ENCODE peak calls at places on chromosomes 1 and 21, in six cellular contexts. One of them, this sample, is unnamed.

GRCh38 chr1:105138445-105138821 is 1388.7 kb downstream of the AMY1C start:
- DNase-seq in pancreas: no peak
- DNase-seq in ovary: no peak
- DNase-seq in A549: no peak
- DNase-seq in tibial artery: no peak
- DNase-seq in HCT116: no peak
- DNase-seq in this sample: no peak

GRCh38 chr21:14683021-14683420 is 136.9 kb upstream of the SAMSN1 start:
- DNase-seq in pancreas: no peak
- DNase-seq in ovary: no peak
- DNase-seq in A549: no peak
- DNase-seq in tibial artery: no peak
- DNase-seq in HCT116: no peak
- DNase-seq in this sample: no peak

GRCh38 chr1:243495442-243496172 is 239.8 kb downstream of the SDCCAG8 start:
- DNase-seq in pancreas: no peak
- DNase-seq in ovary: no peak
- DNase-seq in A549: no peak
- DNase-seq in tibial artery: no peak
- DNase-seq in HCT116: no peak
- DNase-seq in this sample: no peak

GRCh38 chr1:56095924-56096655 is 483.3 kb downstream of the PLPP3 start:
- DNase-seq in pancreas: no peak
- DNase-seq in ovary: no peak
- DNase-seq in A549: no peak
- DNase-seq in tibial artery: peak; percentile 42
- DNase-seq in HCT116: no peak
- DNase-seq in this sample: no peak

GRCh38 chr1:100565533-100565932 is 27.6 kb downstream of the GPR88 start:
- DNase-seq in pancreas: no peak
- DNase-seq in ovary: no peak
- DNase-seq in A549: no peak
- DNase-seq in tibial artery: no peak
- DNase-seq in HCT116: no peak
- DNase-seq in this sample: peak; percentile 8

GRCh38 chr1:115771847-115772457 is 3.4 kb upstream of the CASQ2 start:
- DNase-seq in pancreas: no peak
- DNase-seq in ovary: peak; percentile 65
- DNase-seq in A549: peak; percentile 38
- DNase-seq in tibial artery: peak; percentile 57
- DNase-seq in HCT116: peak; percentile 82
- DNase-seq in this sample: peak; percentile 47

GRCh38 chr1:170176772-170177171 is 31.0 kb downstream of the NTMT2 start:
- DNase-seq in pancreas: no peak
- DNase-seq in ovary: no peak
- DNase-seq in A549: no peak
- DNase-seq in tibial artery: no peak
- DNase-seq in HCT116: no peak
- DNase-seq in this sample: no peak

GRCh38 chr21:44708213-44708865 is 3.0 kb downstream of the TSPEAR start:
- DNase-seq in pancreas: no peak
- DNase-seq in ovary: peak; percentile 10
- DNase-seq in A549: no peak
- DNase-seq in tibial artery: no peak
- DNase-seq in HCT116: no peak
- DNase-seq in this sample: no peak

GRCh38 chr1:201220388-201220715 is 29.7 kb downstream of the IGFN1 start:
- DNase-seq in pancreas: no peak
- DNase-seq in ovary: no peak
- DNase-seq in A549: no peak
- DNase-seq in tibial artery: no peak
- DNase-seq in HCT116: no peak
- DNase-seq in this sample: no peak

GRCh38 chr21:27645285-27645684 is 678.4 kb upstream of the ADAMTS5 start:
- DNase-seq in pancreas: no peak
- DNase-seq in ovary: no peak
- DNase-seq in A549: no peak
- DNase-seq in tibial artery: no peak
- DNase-seq in HCT116: no peak
- DNase-seq in this sample: no peak

GRCh38 chr1:236785477-236785876 is 9.6 kb upstream of the MTR start:
- DNase-seq in pancreas: no peak
- DNase-seq in ovary: no peak
- DNase-seq in A549: no peak
- DNase-seq in tibial artery: no peak
- DNase-seq in HCT116: no peak
- DNase-seq in this sample: no peak

GRCh38 chr1:200889571-200889970 is 5.1 kb upstream of the INAVA start:
- DNase-seq in pancreas: no peak
- DNase-seq in ovary: no peak
- DNase-seq in A549: no peak
- DNase-seq in tibial artery: no peak
- DNase-seq in HCT116: no peak
- DNase-seq in this sample: no peak

GRCh38 chr1:30417001-30417700 is 306.2 kb downstream of the MATN1 start:
- DNase-seq in pancreas: no peak
- DNase-seq in ovary: no peak
- DNase-seq in A549: no peak
- DNase-seq in tibial artery: no peak
- DNase-seq in HCT116: no peak
- DNase-seq in this sample: no peak

GRCh38 chr1:94953107-94953506 is 26.2 kb upstream of the CNN3 start:
- DNase-seq in pancreas: no peak
- DNase-seq in ovary: no peak
- DNase-seq in A549: no peak
- DNase-seq in tibial artery: no peak
- DNase-seq in HCT116: no peak
- DNase-seq in this sample: no peak

GRCh38 chr1:150613061-150613920 is 16.1 kb downstream of the ENSA start:
- DNase-seq in pancreas: no peak
- DNase-seq in ovary: no peak
- DNase-seq in A549: peak; percentile 66
- DNase-seq in tibial artery: no peak
- DNase-seq in HCT116: peak; percentile 88
- DNase-seq in this sample: peak; percentile 53

GRCh38 chr1:44677201-44677520 is 2.6 kb downstream of the ARMH1 start:
- DNase-seq in pancreas: no peak
- DNase-seq in ovary: no peak
- DNase-seq in A549: peak; percentile 53
- DNase-seq in tibial artery: no peak
- DNase-seq in HCT116: no peak
- DNase-seq in this sample: peak; percentile 66

GRCh38 chr1:50454911-50455310 is 31.7 kb upstream of the DMRTA2 start:
- DNase-seq in pancreas: no peak
- DNase-seq in ovary: no peak
- DNase-seq in A549: no peak
- DNase-seq in tibial artery: no peak
- DNase-seq in HCT116: no peak
- DNase-seq in this sample: no peak

GRCh38 chr1:6359568-6360496 is 33.7 kb downstream of the ACOT7 start:
- DNase-seq in pancreas: peak; percentile 83
- DNase-seq in ovary: peak; percentile 83
- DNase-seq in A549: no peak
- DNase-seq in tibial artery: peak; percentile 67
- DNase-seq in HCT116: no peak
- DNase-seq in this sample: peak; percentile 24

GRCh38 chr1:151540982-151541377 is 871 bp downstream of the TUFT1 start:
- DNase-seq in pancreas: peak; percentile 66
- DNase-seq in ovary: peak; percentile 48
- DNase-seq in A549: peak; percentile 37
- DNase-seq in tibial artery: no peak
- DNase-seq in HCT116: no peak
- DNase-seq in this sample: no peak

GRCh38 chr21:38756746-38757145 is 49.0 kb upstream of the ETS2 start:
- DNase-seq in pancreas: no peak
- DNase-seq in ovary: no peak
- DNase-seq in A549: no peak
- DNase-seq in tibial artery: no peak
- DNase-seq in HCT116: no peak
- DNase-seq in this sample: no peak

GRCh38 chr1:43853161-43853921 is 80.3 kb upstream of the ARTN start:
- DNase-seq in pancreas: peak; percentile 74
- DNase-seq in ovary: peak; percentile 51
- DNase-seq in A549: no peak
- DNase-seq in tibial artery: peak; percentile 55
- DNase-seq in HCT116: no peak
- DNase-seq in this sample: peak; percentile 45

GRCh38 chr1:175269151-175269550 is 76.6 kb upstream of the KIAA0040 start:
- DNase-seq in pancreas: no peak
- DNase-seq in ovary: no peak
- DNase-seq in A549: no peak
- DNase-seq in tibial artery: no peak
- DNase-seq in HCT116: peak; percentile 36
- DNase-seq in this sample: no peak

GRCh38 chr1:162028726-162029125 is 5.1 kb upstream of the OLFML2B start:
- DNase-seq in pancreas: no peak
- DNase-seq in ovary: no peak
- DNase-seq in A549: no peak
- DNase-seq in tibial artery: no peak
- DNase-seq in HCT116: no peak
- DNase-seq in this sample: no peak

GRCh38 chr1:21331752-21332480 is 41.7 kb upstream of the ECE1 start:
- DNase-seq in pancreas: no peak
- DNase-seq in ovary: no peak
- DNase-seq in A549: no peak
- DNase-seq in tibial artery: no peak
- DNase-seq in HCT116: no peak
- DNase-seq in this sample: no peak

GRCh38 chr1:72724951-72725863 is 442.9 kb upstream of the NEGR1 start:
- DNase-seq in pancreas: peak; percentile 41
- DNase-seq in ovary: peak; percentile 12
- DNase-seq in A549: no peak
- DNase-seq in tibial artery: no peak
- DNase-seq in HCT116: no peak
- DNase-seq in this sample: no peak

GRCh38 chr1:108639899-108640560 is 20.9 kb downstream of the HENMT1 start:
- DNase-seq in pancreas: no peak
- DNase-seq in ovary: no peak
- DNase-seq in A549: no peak
- DNase-seq in tibial artery: no peak
- DNase-seq in HCT116: no peak
- DNase-seq in this sample: no peak

GRCh38 chr1:1058921-1059493 is 15.1 kb downstream of the RNF223 start:
- DNase-seq in pancreas: no peak
- DNase-seq in ovary: no peak
- DNase-seq in A549: no peak
- DNase-seq in tibial artery: no peak
- DNase-seq in HCT116: no peak
- DNase-seq in this sample: no peak

GRCh38 chr1:24720152-24720551 is 25.1 kb upstream of the CLIC4 start:
- DNase-seq in pancreas: no peak
- DNase-seq in ovary: peak; percentile 69
- DNase-seq in A549: no peak
- DNase-seq in tibial artery: peak; percentile 94
- DNase-seq in HCT116: no peak
- DNase-seq in this sample: no peak

GRCh38 chr1:23923592-23924495 is 10.7 kb upstream of the CNR2 start:
- DNase-seq in pancreas: no peak
- DNase-seq in ovary: no peak
- DNase-seq in A549: no peak
- DNase-seq in tibial artery: peak; percentile 55
- DNase-seq in HCT116: no peak
- DNase-seq in this sample: no peak

GRCh38 chr21:17903929-17904639 is 84.9 kb upstream of the C21orf91 start:
- DNase-seq in pancreas: no peak
- DNase-seq in ovary: no peak
- DNase-seq in A549: no peak
- DNase-seq in tibial artery: no peak
- DNase-seq in HCT116: no peak
- DNase-seq in this sample: no peak
- H3K4me1 ChIP-seq in pancreas: no peaks in the 10 kb centered on the region
- H3K4me1 ChIP-seq in ovary: no peaks in the 10 kb centered on the region
- H3K4me1 ChIP-seq in A549: no peaks in the 10 kb centered on the region
- H3K4me1 ChIP-seq in tibial artery: peaks cover 5% of the 10 kb centered on the region
- H3K4me1 ChIP-seq in HCT116: peaks cover 6% of the 10 kb centered on the region
- H3K4me1 ChIP-seq in this sample: no peaks in the 10 kb centered on the region

DNA sequence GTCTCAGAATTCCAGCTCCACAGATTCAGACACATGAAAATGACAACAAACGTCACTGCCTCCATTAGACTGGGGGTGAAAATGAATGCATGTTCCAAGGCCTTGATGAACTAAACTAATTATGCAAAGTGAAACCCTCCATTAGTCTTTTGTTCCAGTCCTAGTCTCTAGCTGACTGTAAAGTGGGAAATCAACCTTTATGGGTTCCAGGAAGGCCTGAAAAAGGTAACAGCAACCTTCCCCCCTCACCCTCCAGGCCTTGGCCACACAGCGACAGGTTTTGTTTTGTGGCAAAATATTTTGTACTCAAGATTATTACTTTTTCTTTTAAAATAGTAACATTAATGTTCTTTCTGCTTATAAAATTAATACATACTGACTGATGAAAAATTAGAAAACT is 60.7 kb downstream of the CD2 start:
- DNase-seq in pancreas: no peak
- DNase-seq in ovary: no peak
- DNase-seq in A549: no peak
- DNase-seq in tibial artery: no peak
- DNase-seq in HCT116: no peak
- DNase-seq in this sample: no peak
- H3K27ac ChIP-seq in pancreas: no peak overlapping the region
- H3K27ac ChIP-seq in ovary: no peak overlapping the region
- H3K27ac ChIP-seq in A549: no peak overlapping the region
- H3K27ac ChIP-seq in tibial artery: no peak overlapping the region
- H3K27ac ChIP-seq in HCT116: no peak overlapping the region
- H3K27ac ChIP-seq in this sample: no peak overlapping the region

DNA sequence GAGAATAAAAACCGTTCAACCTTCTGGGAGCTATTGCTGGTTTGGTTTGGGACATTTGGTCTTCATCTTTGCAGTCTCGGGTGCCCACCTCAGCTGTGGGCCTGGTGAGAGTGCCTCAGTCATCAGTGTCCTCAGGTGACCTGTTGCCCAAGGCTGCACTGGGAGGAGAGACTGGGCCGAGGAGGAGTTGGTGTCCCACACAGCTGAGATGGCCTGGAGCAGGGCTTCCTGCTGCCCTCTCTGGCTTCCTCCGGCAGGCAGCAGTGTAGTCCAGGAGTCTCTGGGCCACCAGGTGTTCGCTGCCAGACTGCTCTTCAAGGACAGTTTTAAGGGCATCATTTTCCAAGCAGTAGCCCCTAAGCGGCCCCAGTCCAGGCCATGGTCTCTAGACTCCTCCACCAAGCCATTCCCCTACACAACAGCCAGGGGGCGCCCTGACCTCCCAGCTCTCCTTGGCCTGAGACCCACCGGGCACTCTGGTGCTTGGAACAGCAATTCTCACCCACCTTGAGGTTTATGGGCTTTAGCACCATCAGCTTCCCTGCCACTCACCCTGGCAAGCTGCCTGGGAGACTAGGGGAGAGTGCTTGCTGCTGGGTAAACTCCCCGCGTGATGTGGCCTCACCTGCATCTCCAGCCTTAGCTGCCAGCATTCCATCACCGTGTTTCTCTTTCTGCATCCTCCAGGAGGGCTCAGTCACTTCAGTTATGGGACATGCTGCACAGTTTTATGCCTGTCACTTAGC is 9.1 kb upstream of the SYTL1 start:
- DNase-seq in pancreas: peak; percentile 73
- DNase-seq in ovary: peak; percentile 58
- DNase-seq in A549: peak; percentile 69
- DNase-seq in tibial artery: no peak
- DNase-seq in HCT116: no peak
- DNase-seq in this sample: peak; percentile 54
- TF ChIP-seq CTCF in pancreas: peak; percentile 77
- TF ChIP-seq CTCF in ovary: peak; percentile 49
- TF ChIP-seq CTCF in A549: peak; percentile 50
- TF ChIP-seq CTCF in tibial artery: peak; percentile 65
- TF ChIP-seq CTCF in HCT116: peak; percentile 92
- TF ChIP-seq CTCF in this sample: peak; percentile 91

GRCh38 chr1:153537376-153537730 is 1.6 kb upstream of the S100A6 start:
- DNase-seq in pancreas: no peak
- DNase-seq in ovary: peak; percentile 32
- DNase-seq in A549: no peak
- DNase-seq in tibial artery: no peak
- DNase-seq in HCT116: no peak
- DNase-seq in this sample: no peak
- H3K4me1 ChIP-seq in pancreas: no peaks in the 10 kb centered on the region
- H3K4me1 ChIP-seq in ovary: peaks cover 20% of the 10 kb centered on the region
- H3K4me1 ChIP-seq in A549: peaks cover 51% of the 10 kb centered on the region
- H3K4me1 ChIP-seq in tibial artery: peaks cover 44% of the 10 kb centered on the region
- H3K4me1 ChIP-seq in HCT116: peaks cover 92% of the 10 kb centered on the region
- H3K4me1 ChIP-seq in this sample: no peaks in the 10 kb centered on the region